ENCODE peak calls at places on chromosomes 3 and 15, in seven cellular contexts. K is AG04449, S is prostate gland, L is GM13977, O is upper lobe of right lung, T is HFFc6, F is amygdala. B is an unnamed sample.

GRCh38 chr15:40122239-40122638 is 13.6 kb upstream of the BMF start:
- DNase-seq in F (no peak), O (no peak), L (no peak), K (no peak), S (no peak), T (no peak), B (no peak)

GRCh38 chr3:46193436-46193835 is 14.7 kb downstream of the CCR1 start:
- DNase-seq in L (no peak), S (no peak), O (no peak), K (no peak), T (no peak), F (no peak), B (no peak)

GRCh38 chr15:78047631-78048409 is 29.7 kb downstream of the TBC1D2B start:
- DNase-seq in O (no peak), K (no peak), T (peak; percentile 64), S (no peak), L (no peak), F (no peak), B (peak; percentile 71)

GRCh38 chr3:57596495-57597239 is 477 bp downstream of the ARF4 start:
- DNase-seq in L (peak; percentile 31), F (no peak), T (peak; percentile 93), S (peak; percentile 67), O (peak; percentile 92), K (peak; percentile 74), B (peak; percentile 52)

GRCh38 chr3:43872901-43873300 is 182.2 kb downstream of the ABHD5 start:
- DNase-seq in F (no peak), T (peak; percentile 68), O (no peak), S (no peak), K (no peak), L (no peak), B (no peak)

GRCh38 chr3:119219069-119219468 is 21.6 kb downstream of the B4GALT4 start:
- DNase-seq in K (no peak), T (no peak), S (no peak), O (no peak), F (no peak), L (peak; percentile 67), B (no peak)

GRCh38 chr3:106609666-106610301 is 741.0 kb upstream of the CBLB start:
- DNase-seq in O (no peak), T (peak; percentile 83), S (peak; percentile 69), K (peak; percentile 86), L (peak; percentile 31), F (peak; percentile 13), B (peak; percentile 22)

GRCh38 chr3:48564022-48564421 is 441 bp upstream of the UCN2 start:
- DNase-seq in T (peak; percentile 77), F (no peak), O (peak; percentile 87), L (no peak), K (no peak), S (no peak), B (peak; percentile 22)

GRCh38 chr15:89112341-89112971 is 24.2 kb downstream of the ABHD2 start:
- DNase-seq in L (peak; percentile 40), O (no peak), T (no peak), S (no peak), K (no peak), F (no peak), B (no peak)

GRCh38 chr3:111609700-111610099 is 14.6 kb upstream of the ZBED2 start:
- DNase-seq in L (no peak), O (no peak), K (no peak), S (no peak), F (no peak), T (no peak), B (no peak)

GRCh38 chr15:67914537-67915373 is 74.9 kb upstream of the RNU6-1 start:
- DNase-seq in T (no peak), L (no peak), S (peak; percentile 56), F (no peak), K (no peak), O (peak; percentile 80), B (peak; percentile 61)

GRCh38 chr15:73727330-73728018 is 25.7 kb downstream of the INSYN1 start:
- DNase-seq in F (no peak), K (peak; percentile 62), O (no peak), T (peak; percentile 95), L (no peak), S (no peak), B (no peak)

GRCh38 chr3:124707667-124708066 is 22.6 kb upstream of the UMPS start:
- DNase-seq in O (no peak), S (no peak), F (no peak), L (no peak), K (peak; percentile 86), T (peak; percentile 80), B (no peak)

GRCh38 chr15:39969871-39970270 is 36.0 kb downstream of the EIF2AK4 start:
- DNase-seq in O (peak; percentile 78), S (no peak), L (no peak), T (peak; percentile 7), K (no peak), F (no peak), B (peak; percentile 57)

GRCh38 chr3:156516951-156517350 is 38.0 kb downstream of the SSR3 start:
- DNase-seq in F (no peak), K (no peak), O (no peak), T (no peak), L (no peak), S (no peak), B (no peak)

GRCh38 chr3:188243124-188243795 is 89.3 kb downstream of the LPP start:
- DNase-seq in T (peak; percentile 18), K (no peak), F (no peak), O (no peak), L (no peak), S (no peak), B (no peak)

GRCh38 chr3:53103566-53104296 is 26.5 kb downstream of the RFT1 start:
- DNase-seq in O (no peak), K (no peak), S (no peak), F (no peak), L (no peak), T (peak; percentile 27), B (no peak)

GRCh38 chr3:179398574-179399249 is 51.2 kb downstream of the MFN1 start:
- DNase-seq in O (no peak), S (no peak), K (peak; percentile 57), T (peak; percentile 36), F (no peak), L (no peak), B (no peak)

GRCh38 chr3:40191850-40192448 is 117.6 kb upstream of the EIF1B start:
- DNase-seq in K (no peak), O (no peak), T (peak; percentile 50), L (peak; percentile 74), F (peak; percentile 30), S (peak; percentile 20), B (peak; percentile 61)

GRCh38 chr3:129556890-129557736 is 14.1 kb downstream of the H1-8 start:
- DNase-seq in T (no peak), S (no peak), F (no peak), K (no peak), L (no peak), O (no peak), B (peak; percentile 70)

GRCh38 chr3:47781326-47781684 is 388 bp downstream of the SMARCC1 start:
- DNase-seq in L (peak; percentile 72), S (peak; percentile 59), F (peak; percentile 72), O (peak; percentile 86), K (no peak), T (no peak), B (peak; percentile 35)

GRCh38 chr15:80123034-80123433 is 29.8 kb upstream of the FAH start:
- DNase-seq in K (no peak), L (no peak), F (no peak), S (no peak), T (no peak), O (no peak), B (no peak)

GRCh38 chr3:124401841-124402240 is 328.4 kb upstream of the UMPS start:
- DNase-seq in K (peak; percentile 66), O (no peak), F (no peak), S (no peak), L (no peak), T (peak; percentile 9), B (no peak)

GRCh38 chr3:160472344-160472743 is 22.8 kb upstream of the TRIM59 start:
- DNase-seq in F (no peak), S (no peak), K (no peak), T (no peak), L (no peak), O (no peak), B (no peak)

GRCh38 chr3:136149569-136150136 is 46.5 kb downstream of the MSL2 start:
- DNase-seq in S (no peak), T (peak; percentile 50), F (no peak), K (no peak), O (no peak), L (no peak), B (no peak)

GRCh38 chr3:169781209-169781855 is 8.1 kb downstream of the MYNN start:
- DNase-seq in K (no peak), O (no peak), T (no peak), S (no peak), F (no peak), L (no peak), B (no peak)

GRCh38 chr3:63661242-63661641 is 8.8 kb downstream of the SNTN start:
- DNase-seq in O (no peak), S (no peak), K (no peak), L (no peak), T (no peak), F (no peak), B (no peak)